ENCODE peak calls at places on chromosomes 13 and 19, in six cellular contexts. One of them, this sample, is unnamed. For H3K4me1, the result is how much of the 10 kb centered on the place peaks cover.

GRCh38 chr13:101565327-101565726 is 112.9 kb downstream of the ITGBL1 start:
- DNase-seq in Panc1: no peak
- DNase-seq in CD4-positive, alpha-beta memory T cell: no peak
- DNase-seq in heart right ventricle: no peak
- DNase-seq in GM23338: no peak
- DNase-seq in upper lobe of right lung: no peak
- DNase-seq in this sample: no peak

GRCh38 chr19:3275068-3275582 is 50.7 kb downstream of the CELF5 start:
- DNase-seq in Panc1: no peak
- DNase-seq in CD4-positive, alpha-beta memory T cell: peak
- DNase-seq in heart right ventricle: no peak
- DNase-seq in GM23338: peak
- DNase-seq in upper lobe of right lung: no peak
- DNase-seq in this sample: no peak

GRCh38 chr19:48424694-48425219 is 21.0 kb upstream of the GRWD1 start:
- DNase-seq in Panc1: no peak
- DNase-seq in CD4-positive, alpha-beta memory T cell: no peak
- DNase-seq in heart right ventricle: no peak
- DNase-seq in GM23338: peak
- DNase-seq in upper lobe of right lung: no peak
- DNase-seq in this sample: no peak

GRCh38 chr19:33194884-33195710 is 967 bp downstream of the LRP3 start:
- DNase-seq in Panc1: no peak
- DNase-seq in CD4-positive, alpha-beta memory T cell: no peak
- DNase-seq in heart right ventricle: peak
- DNase-seq in GM23338: peak
- DNase-seq in upper lobe of right lung: peak
- DNase-seq in this sample: no peak

GRCh38 chr13:27620377-27621115 is at the start of gene LNX2:
- DNase-seq in Panc1: no peak
- DNase-seq in CD4-positive, alpha-beta memory T cell: peak
- DNase-seq in heart right ventricle: peak
- DNase-seq in GM23338: peak
- DNase-seq in upper lobe of right lung: peak
- DNase-seq in this sample: peak

GRCh38 chr13:23855360-23855759 is 33.8 kb downstream of the MIPEP start:
- DNase-seq in Panc1: no peak
- DNase-seq in CD4-positive, alpha-beta memory T cell: no peak
- DNase-seq in heart right ventricle: no peak
- DNase-seq in GM23338: no peak
- DNase-seq in upper lobe of right lung: no peak
- DNase-seq in this sample: no peak

GRCh38 chr19:39823693-39824092 is 10.3 kb downstream of the DYRK1B start:
- DNase-seq in Panc1: no peak
- DNase-seq in CD4-positive, alpha-beta memory T cell: no peak
- DNase-seq in heart right ventricle: no peak
- DNase-seq in GM23338: peak
- DNase-seq in upper lobe of right lung: no peak
- DNase-seq in this sample: no peak

GRCh38 chr19:47353307-47353712 is 4.2 kb downstream of the DHX34 start:
- DNase-seq in Panc1: no peak
- DNase-seq in CD4-positive, alpha-beta memory T cell: no peak
- DNase-seq in heart right ventricle: peak
- DNase-seq in GM23338: no peak
- DNase-seq in upper lobe of right lung: no peak
- DNase-seq in this sample: no peak

GRCh38 chr19:12788682-12789097 is 2.6 kb upstream of the JUNB start:
- DNase-seq in Panc1: no peak
- DNase-seq in CD4-positive, alpha-beta memory T cell: peak
- DNase-seq in heart right ventricle: peak
- DNase-seq in GM23338: peak
- DNase-seq in upper lobe of right lung: peak
- DNase-seq in this sample: peak

GRCh38 chr19:21848706-21849105 is 12.7 kb upstream of the ZNF43 start:
- DNase-seq in Panc1: peak
- DNase-seq in CD4-positive, alpha-beta memory T cell: no peak
- DNase-seq in heart right ventricle: no peak
- DNase-seq in GM23338: no peak
- DNase-seq in upper lobe of right lung: no peak
- DNase-seq in this sample: no peak

GRCh38 chr13:72536668-72537399 is 190.6 kb downstream of the MZT1 start:
- DNase-seq in Panc1: no peak
- DNase-seq in CD4-positive, alpha-beta memory T cell: no peak
- DNase-seq in heart right ventricle: peak
- DNase-seq in GM23338: peak
- DNase-seq in upper lobe of right lung: no peak
- DNase-seq in this sample: no peak

GRCh38 chr19:18157465-18158063 is 4.6 kb downstream of the PIK3R2 start:
- DNase-seq in Panc1: no peak
- DNase-seq in CD4-positive, alpha-beta memory T cell: no peak
- DNase-seq in heart right ventricle: no peak
- DNase-seq in GM23338: peak
- DNase-seq in upper lobe of right lung: no peak
- DNase-seq in this sample: no peak
- H3K4me1 ChIP-seq in Panc1: under half
- H3K4me1 ChIP-seq in CD4-positive, alpha-beta memory T cell: under half
- H3K4me1 ChIP-seq in heart right ventricle: under half
- H3K4me1 ChIP-seq in GM23338: under half
- H3K4me1 ChIP-seq in upper lobe of right lung: under half
- H3K4me1 ChIP-seq in this sample: under half

GRCh38 chr13:111186305-111186930 is 71.3 kb downstream of the ARHGEF7 start:
- DNase-seq in Panc1: no peak
- DNase-seq in CD4-positive, alpha-beta memory T cell: no peak
- DNase-seq in heart right ventricle: no peak
- DNase-seq in GM23338: no peak
- DNase-seq in upper lobe of right lung: no peak
- DNase-seq in this sample: no peak

GRCh38 chr13:111184685-111185401 is 69.7 kb downstream of the ARHGEF7 start:
- DNase-seq in Panc1: no peak
- DNase-seq in CD4-positive, alpha-beta memory T cell: peak
- DNase-seq in heart right ventricle: peak
- DNase-seq in GM23338: no peak
- DNase-seq in upper lobe of right lung: no peak
- DNase-seq in this sample: peak

GRCh38 chr13:111183087-111183645 is 68.1 kb downstream of the ARHGEF7 start:
- DNase-seq in Panc1: no peak
- DNase-seq in CD4-positive, alpha-beta memory T cell: no peak
- DNase-seq in heart right ventricle: no peak
- DNase-seq in GM23338: no peak
- DNase-seq in upper lobe of right lung: no peak
- DNase-seq in this sample: peak

GRCh38 chr13:111181977-111182376 is 66.9 kb downstream of the ARHGEF7 start:
- DNase-seq in Panc1: no peak
- DNase-seq in CD4-positive, alpha-beta memory T cell: no peak
- DNase-seq in heart right ventricle: no peak
- DNase-seq in GM23338: no peak
- DNase-seq in upper lobe of right lung: no peak
- DNase-seq in this sample: no peak

GRCh38 chr13:111183959-111184684 is 69.0 kb downstream of the ARHGEF7 start:
- DNase-seq in Panc1: no peak
- DNase-seq in CD4-positive, alpha-beta memory T cell: no peak
- DNase-seq in heart right ventricle: no peak
- DNase-seq in GM23338: no peak
- DNase-seq in upper lobe of right lung: no peak
- DNase-seq in this sample: no peak
- H3K4me1 ChIP-seq in Panc1: under half
- H3K4me1 ChIP-seq in CD4-positive, alpha-beta memory T cell: half or more
- H3K4me1 ChIP-seq in heart right ventricle: half or more
- H3K4me1 ChIP-seq in GM23338: under half
- H3K4me1 ChIP-seq in upper lobe of right lung: under half
- H3K4me1 ChIP-seq in this sample: half or more

GRCh38 chr19:45100797-45101196 is 7.8 kb downstream of the PPP1R37 start:
- DNase-seq in Panc1: no peak
- DNase-seq in CD4-positive, alpha-beta memory T cell: peak
- DNase-seq in heart right ventricle: no peak
- DNase-seq in GM23338: no peak
- DNase-seq in upper lobe of right lung: no peak
- DNase-seq in this sample: no peak

GRCh38 chr19:45103200-45103624 is 10.2 kb downstream of the PPP1R37 start:
- DNase-seq in Panc1: no peak
- DNase-seq in CD4-positive, alpha-beta memory T cell: peak
- DNase-seq in heart right ventricle: no peak
- DNase-seq in GM23338: no peak
- DNase-seq in upper lobe of right lung: no peak
- DNase-seq in this sample: peak

GRCh38 chr19:45100202-45100600 is 7.2 kb downstream of the PPP1R37 start:
- DNase-seq in Panc1: no peak
- DNase-seq in CD4-positive, alpha-beta memory T cell: no peak
- DNase-seq in heart right ventricle: no peak
- DNase-seq in GM23338: no peak
- DNase-seq in upper lobe of right lung: no peak
- DNase-seq in this sample: no peak

GRCh38 chr19:45102481-45102880 is 9.5 kb downstream of the PPP1R37 start:
- DNase-seq in Panc1: no peak
- DNase-seq in CD4-positive, alpha-beta memory T cell: peak
- DNase-seq in heart right ventricle: no peak
- DNase-seq in GM23338: no peak
- DNase-seq in upper lobe of right lung: no peak
- DNase-seq in this sample: no peak

GRCh38 chr19:45101796-45102195 is 8.8 kb downstream of the PPP1R37 start:
- DNase-seq in Panc1: no peak
- DNase-seq in CD4-positive, alpha-beta memory T cell: no peak
- DNase-seq in heart right ventricle: no peak
- DNase-seq in GM23338: no peak
- DNase-seq in upper lobe of right lung: no peak
- DNase-seq in this sample: no peak
- H3K4me1 ChIP-seq in Panc1: under half
- H3K4me1 ChIP-seq in CD4-positive, alpha-beta memory T cell: under half
- H3K4me1 ChIP-seq in heart right ventricle: half or more
- H3K4me1 ChIP-seq in GM23338: under half
- H3K4me1 ChIP-seq in upper lobe of right lung: half or more
- H3K4me1 ChIP-seq in this sample: half or more

DNA sequence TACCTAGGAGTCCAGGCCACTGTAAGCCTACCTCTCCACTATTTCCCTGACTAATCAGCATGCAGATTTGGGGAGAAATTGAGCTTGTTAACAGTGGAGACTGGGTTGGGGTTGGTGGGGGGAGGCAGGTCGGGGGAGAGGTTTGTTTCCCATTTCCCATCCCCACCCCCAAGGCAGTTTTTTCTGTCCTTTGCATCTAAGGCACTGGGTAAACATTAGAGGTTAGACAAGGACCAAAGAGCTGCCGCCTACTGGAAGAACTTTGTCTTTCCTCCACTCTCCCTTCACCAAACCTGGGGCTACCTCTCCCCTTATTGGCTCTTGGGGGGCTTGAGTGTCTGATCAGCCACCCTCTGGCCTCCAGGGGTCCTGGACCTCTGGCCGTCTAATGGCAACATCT is 953 bp downstream of the KCNN4 start:
- DNase-seq in Panc1: no peak
- DNase-seq in CD4-positive, alpha-beta memory T cell: no peak
- DNase-seq in heart right ventricle: no peak
- DNase-seq in GM23338: no peak
- DNase-seq in upper lobe of right lung: no peak
- DNase-seq in this sample: no peak
- H3K4me1 ChIP-seq in Panc1: half or more
- H3K4me1 ChIP-seq in CD4-positive, alpha-beta memory T cell: half or more
- H3K4me1 ChIP-seq in heart right ventricle: half or more
- H3K4me1 ChIP-seq in GM23338: under half
- H3K4me1 ChIP-seq in upper lobe of right lung: under half
- H3K4me1 ChIP-seq in this sample: half or more

GRCh38 chr19:18322759-18323460 is at the start of gene LSM4:
- DNase-seq in Panc1: peak
- DNase-seq in CD4-positive, alpha-beta memory T cell: peak
- DNase-seq in heart right ventricle: peak
- DNase-seq in GM23338: peak
- DNase-seq in upper lobe of right lung: peak
- DNase-seq in this sample: peak

GRCh38 chr19:18319591-18320135 is 3.2 kb downstream of the LSM4 start:
- DNase-seq in Panc1: no peak
- DNase-seq in CD4-positive, alpha-beta memory T cell: no peak
- DNase-seq in heart right ventricle: no peak
- DNase-seq in GM23338: no peak
- DNase-seq in upper lobe of right lung: no peak
- DNase-seq in this sample: no peak

GRCh38 chr19:18322318-18322758 is 538 bp downstream of the LSM4 start:
- DNase-seq in Panc1: no peak
- DNase-seq in CD4-positive, alpha-beta memory T cell: no peak
- DNase-seq in heart right ventricle: peak
- DNase-seq in GM23338: peak
- DNase-seq in upper lobe of right lung: no peak
- DNase-seq in this sample: peak

GRCh38 chr19:18320865-18321728 is 1.8 kb downstream of the LSM4 start:
- DNase-seq in Panc1: no peak
- DNase-seq in CD4-positive, alpha-beta memory T cell: no peak
- DNase-seq in heart right ventricle: no peak
- DNase-seq in GM23338: no peak
- DNase-seq in upper lobe of right lung: no peak
- DNase-seq in this sample: no peak

GRCh38 chr19:18321729-18322091 is 1.2 kb downstream of the LSM4 start:
- DNase-seq in Panc1: no peak
- DNase-seq in CD4-positive, alpha-beta memory T cell: no peak
- DNase-seq in heart right ventricle: no peak
- DNase-seq in GM23338: no peak
- DNase-seq in upper lobe of right lung: no peak
- DNase-seq in this sample: no peak
- H3K4me1 ChIP-seq in Panc1: under half
- H3K4me1 ChIP-seq in CD4-positive, alpha-beta memory T cell: half or more
- H3K4me1 ChIP-seq in heart right ventricle: half or more
- H3K4me1 ChIP-seq in GM23338: under half
- H3K4me1 ChIP-seq in upper lobe of right lung: half or more
- H3K4me1 ChIP-seq in this sample: half or more